ENCODE peak calls at places on chromosomes 11 and 22, in seven cellular contexts. S, M, A, L, D, F and I are unnamed samples.

GRCh38 chr22:35611200-35611890 is 5.8 kb downstream of the MB start:
- DNase-seq in S (no peak), M (no peak), A (no peak), L (no peak), D (no peak), F (no peak), I (no peak)

GRCh38 chr11:41935795-41936194 is 476.3 kb upstream of the LRRC4C start:
- DNase-seq in S (no peak), M (no peak), A (no peak), L (no peak), D (no peak), F (no peak), I (no peak)

GRCh38 chr11:127412722-127413121 is 412.2 kb upstream of the KIRREL3 start:
- DNase-seq in S (no peak), M (no peak), A (no peak), L (no peak), D (no peak), F (no peak), I (no peak)

GRCh38 chr11:7154881-7155344 is 66.1 kb downstream of the RBMXL2 start:
- DNase-seq in S (no peak), M (no peak), A (no peak), L (no peak), D (no peak), F (no peak), I (no peak)

GRCh38 chr11:8698379-8698851 is 15.8 kb downstream of the RPL27A start:
- DNase-seq in S (no peak), M (no peak), A (no peak), L (peak; percentile 39), D (no peak), F (peak; percentile 25), I (no peak)

GRCh38 chr11:130150790-130151189 is 8.8 kb upstream of the ST14 start:
- DNase-seq in S (no peak), M (no peak), A (no peak), L (peak; percentile 34), D (no peak), F (no peak), I (no peak)

GRCh38 chr11:62842171-62842717 is 2.9 kb upstream of the WDR74 start:
- DNase-seq in S (no peak), M (peak; percentile 38), A (peak; percentile 43), L (peak; percentile 72), D (no peak), F (no peak), I (no peak)

GRCh38 chr11:126484266-126484665 is 128.8 kb downstream of the ST3GAL4 start:
- DNase-seq in S (no peak), M (no peak), A (no peak), L (no peak), D (no peak), F (no peak), I (no peak)

GRCh38 chr11:7592706-7593105 is 78.9 kb downstream of the PPFIBP2 start:
- DNase-seq in S (peak; percentile 89), M (no peak), A (peak; percentile 47), L (peak; percentile 76), D (no peak), F (peak; percentile 67), I (no peak)

GRCh38 chr11:68976563-68976962 is 4.2 kb downstream of the MRGPRD start:
- DNase-seq in S (no peak), M (no peak), A (no peak), L (peak; percentile 46), D (no peak), F (no peak), I (no peak)

GRCh38 chr11:33263549-33263948 is 6.4 kb downstream of the HIPK3 start:
- DNase-seq in S (no peak), M (no peak), A (no peak), L (no peak), D (no peak), F (no peak), I (no peak)

GRCh38 chr22:42277988-42278776 is 7.7 kb upstream of the TCF20 start:
- DNase-seq in S (no peak), M (peak; percentile 27), A (no peak), L (no peak), D (no peak), F (no peak), I (peak; percentile 64)

GRCh38 chr22:29314537-29315285 is 786 bp downstream of the RASL10A start:
- DNase-seq in S (no peak), M (no peak), A (no peak), L (peak; percentile 64), D (no peak), F (no peak), I (no peak)

GRCh38 chr11:75719089-75719638 is 1.5 kb downstream of the MOGAT2 start:
- DNase-seq in S (no peak), M (no peak), A (no peak), L (no peak), D (no peak), F (no peak), I (no peak)

GRCh38 chr22:26527574-26528465 is 15.5 kb upstream of the TFIP11 start:
- DNase-seq in S (no peak), M (no peak), A (no peak), L (no peak), D (no peak), F (no peak), I (no peak)

GRCh38 chr11:60764879-60765278 is 8.2 kb downstream of the MS4A15 start:
- DNase-seq in S (no peak), M (no peak), A (no peak), L (no peak), D (no peak), F (no peak), I (no peak)

GRCh38 chr11:36288442-36289225 is 590 bp downstream of the COMMD9 start:
- DNase-seq in S (peak; percentile 55), M (no peak), A (no peak), L (no peak), D (no peak), F (no peak), I (no peak)

GRCh38 chr11:10409207-10409661 is 45.8 kb upstream of the AMPD3 start:
- DNase-seq in S (no peak), M (no peak), A (no peak), L (no peak), D (no peak), F (no peak), I (no peak)

GRCh38 chr11:18394928-18395734 is 768 bp downstream of the LDHA start:
- DNase-seq in S (no peak), M (no peak), A (peak; percentile 35), L (no peak), D (peak; percentile 7), F (no peak), I (no peak)

GRCh38 chr11:46055371-46055770 is 65.9 kb downstream of the PHF21A start:
- DNase-seq in S (no peak), M (no peak), A (no peak), L (no peak), D (peak; percentile 32), F (no peak), I (no peak)

GRCh38 chr11:67274768-67275605 is 8.7 kb downstream of the GRK2 start:
- DNase-seq in S (peak; percentile 46), M (no peak), A (peak; percentile 89), L (peak; percentile 71), D (no peak), F (peak; percentile 53), I (no peak)

GRCh38 chr11:13354335-13354734 is 76.7 kb downstream of the BMAL1 start:
- DNase-seq in S (no peak), M (peak; percentile 28), A (no peak), L (no peak), D (no peak), F (no peak), I (no peak)

GRCh38 chr22:19723990-19724827 is 870 bp downstream of the GP1BB start:
- DNase-seq in S (no peak), M (peak; percentile 83), A (no peak), L (no peak), D (no peak), F (peak; percentile 54), I (no peak)
- TF ChIP-seq CTCF in S (peak; percentile 17), M (peak; percentile 63), A (no peak), L (no peak), D (no peak), F (peak; percentile 8), I (peak; percentile 54)

GRCh38 chr11:84800755-84801346 is 826.3 kb downstream of the DLG2 start:
- DNase-seq in S (no peak), M (peak; percentile 22), A (no peak), L (no peak), D (peak; percentile 56), F (no peak), I (no peak)
- TF ChIP-seq CTCF in S (no peak), M (peak; percentile 48), A (no peak), L (peak; percentile 26), D (peak; percentile 53), F (no peak), I (peak; percentile 71)

GRCh38 chr11:65013692-65014145 is 241 bp upstream of the ARL2 start:
- DNase-seq in S (peak; percentile 83), M (peak; percentile 93), A (peak; percentile 89), L (peak; percentile 95), D (peak; percentile 79), F (peak; percentile 90), I (peak; percentile 94)

GRCh38 chr11:65008873-65009272 is 5.1 kb upstream of the ARL2 start:
- DNase-seq in S (no peak), M (no peak), A (no peak), L (no peak), D (no peak), F (no peak), I (no peak)

GRCh38 chr11:65016705-65017104 is 2.7 kb downstream of the ARL2 start:
- DNase-seq in S (no peak), M (no peak), A (no peak), L (no peak), D (no peak), F (no peak), I (no peak)

GRCh38 chr11:65014146-65014960 is at the start of gene ARL2:
- DNase-seq in S (peak; percentile 56), M (no peak), A (peak; percentile 54), L (no peak), D (no peak), F (no peak), I (no peak)

GRCh38 chr11:65013130-65013691 is 749 bp upstream of the ARL2 start:
- DNase-seq in S (peak; percentile 91), M (peak; percentile 93), A (peak; percentile 94), L (peak; percentile 95), D (peak; percentile 83), F (peak; percentile 93), I (peak; percentile 88)
- TF ChIP-seq CTCF in S (no peak), M (no peak), A (no peak), L (peak; percentile 76), D (peak; percentile 87), F (peak; percentile 73), I (peak; percentile 77)

DNA sequence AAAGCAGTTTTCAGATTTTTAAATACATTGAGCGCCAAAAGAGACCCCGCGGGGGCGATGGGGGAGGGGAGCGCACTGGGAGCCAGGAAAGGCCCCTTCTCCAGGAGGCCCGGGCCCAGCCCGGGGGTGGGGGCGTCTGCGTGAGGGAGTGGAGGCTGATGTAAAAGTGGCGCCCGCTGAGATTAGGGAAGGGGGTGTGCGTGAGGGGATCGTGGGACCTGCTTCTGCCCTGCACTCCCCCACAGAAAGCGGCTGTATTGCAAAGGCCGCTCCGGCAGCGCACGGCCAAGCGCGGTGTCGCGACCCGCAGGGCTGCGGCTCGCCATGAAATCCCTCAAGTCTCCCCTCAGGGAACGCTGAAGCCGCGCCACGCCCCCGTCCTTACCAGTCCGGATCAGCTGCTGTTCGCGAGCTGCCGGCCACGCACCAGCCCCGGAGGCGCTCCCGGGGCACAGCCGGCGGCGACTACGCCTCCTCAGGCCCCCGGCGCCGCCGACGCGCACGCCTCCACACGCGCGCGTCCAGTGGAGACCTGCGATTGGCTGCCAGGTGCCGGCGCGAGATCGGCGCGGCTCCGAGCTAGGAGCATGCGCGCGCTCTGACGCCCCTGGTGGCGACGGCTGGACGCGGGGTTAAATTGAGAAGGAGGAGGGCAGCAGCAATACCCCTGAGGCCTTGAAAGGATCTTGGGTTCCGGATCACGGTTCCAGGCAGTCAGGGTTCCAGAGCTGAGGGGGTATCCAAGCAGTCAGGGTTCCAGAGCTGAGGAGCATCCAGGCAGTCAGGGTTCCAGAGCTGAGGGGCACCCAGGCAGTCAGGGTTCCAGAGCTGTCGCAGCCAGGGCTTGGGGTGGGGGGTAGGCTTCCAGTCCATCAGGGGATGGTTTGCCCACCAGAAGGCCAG is at the start of gene ZNF280B:
- DNase-seq in S (peak; percentile 56), M (peak; percentile 89), A (peak; percentile 81), L (no peak), D (peak; percentile 74), F (peak; percentile 87), I (peak; percentile 90)
- TF ChIP-seq CTCF in S (peak; percentile 38), M (peak; percentile 69), A (peak; percentile 55), L (no peak), D (peak; percentile 76), F (peak; percentile 65), I (peak; percentile 84)